ENCODE peak calls at places on chromosomes 4 and X, in nine cellular contexts. N is heart right ventricle, D is mammary epithelial cell, K is A549, A is fibroblast of lung, B is left lung, T is tibial artery, S is uterus, F is adrenal gland. U is an unnamed sample.

GRCh38 chrX:10173331-10173900 is 16.6 kb downstream of the CLCN4 start:
- DNase-seq in N (no peak), D (peak; percentile 85), K (no peak), A (peak; percentile 95), B (no peak), T (no peak), S (peak; percentile 78), F (peak; percentile 73), U (peak; percentile 41)

GRCh38 chrX:108735087-108735679 is 1.2 kb downstream of the IRS4 start:
- DNase-seq in N (no peak), D (no peak), K (peak; percentile 42), A (no peak), B (peak; percentile 36), T (no peak), S (no peak), F (no peak), U (no peak)

GRCh38 chrX:137425273-137425902 is 140.5 kb upstream of the ZIC3 start:
- DNase-seq in N (no peak), D (no peak), K (no peak), A (no peak), B (no peak), T (no peak), S (no peak), F (no peak), U (no peak)

GRCh38 chr4:113727802-113728201 is 33.7 kb downstream of the CAMK2D start:
- DNase-seq in N (no peak), D (no peak), K (no peak), A (no peak), B (no peak), T (no peak), S (no peak), F (no peak), U (no peak)

GRCh38 chr4:106546380-106546779 is 177.8 kb upstream of the GIMD1 start:
- DNase-seq in N (no peak), D (no peak), K (no peak), A (no peak), B (no peak), T (no peak), S (no peak), F (no peak), U (no peak)

GRCh38 chr4:110371016-110371795 is 104.7 kb upstream of the ENPEP start:
- DNase-seq in N (no peak), D (no peak), K (no peak), A (peak; percentile 16), B (no peak), T (no peak), S (no peak), F (no peak), U (no peak)

GRCh38 chr4:122666527-122667245 is 45.8 kb upstream of the IL21 start:
- DNase-seq in N (no peak), D (peak; percentile 85), K (peak; percentile 46), A (peak; percentile 96), B (no peak), T (no peak), S (no peak), F (peak; percentile 14), U (no peak)

GRCh38 chrX:115452256-115452655 is 108.7 kb upstream of the PLS3 start:
- DNase-seq in N (no peak), D (peak; percentile 22), K (no peak), A (peak; percentile 39), B (no peak), T (no peak), S (no peak), F (no peak), U (no peak)

GRCh38 chr4:112206431-112206830 is 25.2 kb upstream of the AP1AR start:
- DNase-seq in N (no peak), D (no peak), K (no peak), A (no peak), B (no peak), T (no peak), S (no peak), F (no peak), U (no peak)

GRCh38 chr4:94452476-94453300 is 946 bp downstream of the PDLIM5 start:
- DNase-seq in N (peak; percentile 85), D (peak; percentile 83), K (peak; percentile 76), A (peak; percentile 90), B (peak; percentile 92), T (peak; percentile 94), S (peak; percentile 81), F (peak; percentile 91), U (peak; percentile 66)

GRCh38 chrX:5648941-5649568 is 579.6 kb downstream of the NLGN4X start:
- DNase-seq in N (no peak), D (no peak), K (no peak), A (no peak), B (no peak), T (no peak), S (no peak), F (no peak), U (no peak)

GRCh38 chr4:172982151-172982590 is 186.4 kb upstream of the GALNT7 start:
- DNase-seq in N (no peak), D (peak; percentile 99), K (peak; percentile 90), A (peak; percentile 83), B (no peak), T (peak; percentile 87), S (no peak), F (peak; percentile 20), U (no peak)

GRCh38 chrX:153885968-153886903 is at the start of gene L1CAM:
- DNase-seq in N (no peak), D (no peak), K (no peak), A (no peak), B (no peak), T (no peak), S (no peak), F (no peak), U (no peak)

GRCh38 chrX:101658661-101659477 is 781 bp downstream of the ARMCX2 start:
- DNase-seq in N (peak; percentile 71), D (peak; percentile 5), K (peak; percentile 24), A (peak; percentile 48), B (peak; percentile 88), T (peak; percentile 87), S (peak; percentile 71), F (peak; percentile 74), U (no peak)

DNA sequence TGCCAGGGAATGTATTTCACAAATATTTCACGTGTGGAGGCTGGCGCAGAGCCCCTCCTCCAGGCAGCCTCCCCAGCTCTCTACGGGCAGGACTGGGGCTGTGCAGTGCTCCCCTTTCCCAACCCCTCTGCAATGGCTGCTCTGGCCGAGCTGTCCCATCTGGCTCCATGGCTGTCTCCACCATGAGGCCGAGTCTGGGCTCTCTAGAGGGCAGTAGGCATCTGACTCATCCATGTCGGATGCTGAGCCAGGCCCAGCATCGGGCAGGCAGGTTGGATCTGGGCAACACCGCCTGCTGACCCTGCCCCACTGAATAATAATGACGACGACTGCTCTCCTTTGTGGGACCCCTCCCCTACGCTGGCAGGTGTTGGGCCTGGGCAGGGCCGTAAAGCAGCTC is 11.0 kb upstream of the SH3TC1 start:
- DNase-seq in N (no peak), D (peak; percentile 55), K (peak; percentile 30), A (no peak), B (peak; percentile 68), T (no peak), S (no peak), F (no peak), U (no peak)
- H3K4me1 ChIP-seq in N (peaks cover 73% of the 10 kb centered on the region), D (peaks cover 60% of the 10 kb centered on the region), K (peaks cover 52% of the 10 kb centered on the region), A (peaks cover 25% of the 10 kb centered on the region), B (peaks cover 64% of the 10 kb centered on the region), T (peaks cover 42% of the 10 kb centered on the region), S (no peaks in the 10 kb centered on the region), F (peaks cover 17% of the 10 kb centered on the region), U (peaks cover 20% of the 10 kb centered on the region)

GRCh38 chr4:38044060-38044459 is 83.9 kb downstream of the PTTG2 start:
- DNase-seq in N (no peak), D (no peak), K (no peak), A (no peak), B (no peak), T (no peak), S (no peak), F (no peak), U (no peak)

GRCh38 chr4:38055566-38055965 is 95.4 kb downstream of the PTTG2 start:
- DNase-seq in N (no peak), D (no peak), K (no peak), A (no peak), B (no peak), T (no peak), S (no peak), F (no peak), U (no peak)

GRCh38 chr4:38046735-38047487 is 86.7 kb downstream of the PTTG2 start:
- DNase-seq in N (no peak), D (no peak), K (no peak), A (peak; percentile 22), B (no peak), T (peak; percentile 65), S (no peak), F (no peak), U (no peak)

GRCh38 chr4:38050560-38051350 is 90.6 kb downstream of the PTTG2 start:
- DNase-seq in N (no peak), D (no peak), K (no peak), A (peak; percentile 45), B (no peak), T (no peak), S (no peak), F (no peak), U (no peak)

GRCh38 chr4:38049545-38050170 is 89.5 kb downstream of the PTTG2 start:
- DNase-seq in N (no peak), D (peak; percentile 27), K (no peak), A (no peak), B (no peak), T (no peak), S (no peak), F (no peak), U (no peak)
- H3K4me1 ChIP-seq in N (peaks cover 15% of the 10 kb centered on the region), D (no peaks in the 10 kb centered on the region), K (no peaks in the 10 kb centered on the region), A (no peaks in the 10 kb centered on the region), B (no peaks in the 10 kb centered on the region), T (peaks cover 15% of the 10 kb centered on the region), S (no peaks in the 10 kb centered on the region), F (no peaks in the 10 kb centered on the region), U (peaks cover 5% of the 10 kb centered on the region)

GRCh38 chr4:83556836-83557235 is 20.9 kb downstream of the GPAT3 start:
- DNase-seq in N (no peak), D (no peak), K (no peak), A (no peak), B (no peak), T (no peak), S (no peak), F (no peak), U (no peak)

GRCh38 chr4:83558693-83559092 is 22.8 kb downstream of the GPAT3 start:
- DNase-seq in N (no peak), D (no peak), K (no peak), A (peak; percentile 67), B (no peak), T (no peak), S (no peak), F (no peak), U (no peak)

GRCh38 chr4:83558059-83558648 is 22.2 kb downstream of the GPAT3 start:
- DNase-seq in N (no peak), D (no peak), K (no peak), A (no peak), B (no peak), T (no peak), S (no peak), F (no peak), U (no peak)

GRCh38 chr4:83552924-83553323 is 17.0 kb downstream of the GPAT3 start:
- DNase-seq in N (no peak), D (peak; percentile 83), K (peak; percentile 52), A (peak; percentile 90), B (no peak), T (no peak), S (no peak), F (no peak), U (no peak)

GRCh38 chr4:83556006-83556712 is 20.3 kb downstream of the GPAT3 start:
- DNase-seq in N (no peak), D (no peak), K (no peak), A (peak; percentile 63), B (no peak), T (no peak), S (no peak), F (no peak), U (no peak)
- H3K4me1 ChIP-seq in N (peaks cover 11% of the 10 kb centered on the region), D (peaks cover 46% of the 10 kb centered on the region), K (peaks cover 94% of the 10 kb centered on the region), A (peaks cover 9% of the 10 kb centered on the region), B (peaks cover 55% of the 10 kb centered on the region), T (no peaks in the 10 kb centered on the region), S (no peaks in the 10 kb centered on the region), F (no peaks in the 10 kb centered on the region), U (no peaks in the 10 kb centered on the region)

GRCh38 chr4:183962413-183962812 is 57.3 kb downstream of the STOX2 start:
- DNase-seq in N (no peak), D (no peak), K (no peak), A (no peak), B (no peak), T (no peak), S (no peak), F (no peak), U (no peak)
- H3K4me1 ChIP-seq in N (peaks cover 27% of the 10 kb centered on the region), D (no peaks in the 10 kb centered on the region), K (no peaks in the 10 kb centered on the region), A (no peaks in the 10 kb centered on the region), B (no peaks in the 10 kb centered on the region), T (peaks cover 11% of the 10 kb centered on the region), S (no peaks in the 10 kb centered on the region), F (no peaks in the 10 kb centered on the region), U (peaks cover 2% of the 10 kb centered on the region)